ENCODE peak calls at places on chromosomes 3 and 15, in ten cellular contexts. Y is GM12878; N is activated gamma-delta T cell treated with Interleukin-2 at 50 U/mL for 16 hours; B is left colon; Q is hypothalamus; P is germinal center; J is SIG-M5; G is AG08396; K is NCI-H774; D is activated CD8-positive, alpha-beta memory T cell treated with anti-CD3 and anti-CD28 coated beads for 24 hours. X is an unnamed sample.
A peak's percentile ranks its signal among the peaks of the same experiment; 100 is the strongest.

GRCh38 chr3:27166888-27167287 is 202.3 kb downstream of the NEK10 start:
- DNase-seq in Y (no peak), N (no peak), B (no peak), Q (no peak), P (no peak), J (no peak), G (peak; percentile 82), K (no peak), D (no peak), X (peak; percentile 60)

GRCh38 chr15:63048986-63049665 is 6.6 kb downstream of the TPM1 start:
- DNase-seq in Y (no peak), N (peak; percentile 24), B (no peak), Q (peak; percentile 48), P (peak; percentile 20), J (no peak), G (no peak), K (no peak), D (peak; percentile 72), X (peak; percentile 83)

GRCh38 chr3:139225551-139225950 is 118.3 kb upstream of the MRPS22 start:
- DNase-seq in Y (no peak), N (no peak), B (no peak), Q (no peak), P (no peak), J (no peak), G (no peak), K (no peak), D (no peak), X (no peak)

GRCh38 chr3:39990532-39990931 is 181.1 kb downstream of the MYRIP start:
- DNase-seq in Y (peak; percentile 5), N (no peak), B (no peak), Q (no peak), P (peak; percentile 57), J (no peak), G (peak; percentile 30), K (peak; percentile 0), D (no peak), X (peak; percentile 80)

GRCh38 chr3:123048480-123049237 is 18.2 kb upstream of the PDIA5 start:
- DNase-seq in Y (no peak), N (no peak), B (no peak), Q (no peak), P (no peak), J (no peak), G (no peak), K (no peak), D (no peak), X (no peak)

GRCh38 chr3:72791132-72791531 is 57.1 kb downstream of the SHQ1 start:
- DNase-seq in Y (no peak), N (no peak), B (no peak), Q (no peak), P (no peak), J (no peak), G (no peak), K (no peak), D (no peak), X (peak; percentile 72)

GRCh38 chr15:34647569-34648334 is 64.3 kb upstream of the GOLGA8B start:
- DNase-seq in Y (no peak), N (no peak), B (no peak), Q (no peak), P (no peak), J (no peak), G (no peak), K (no peak), D (no peak), X (no peak)

GRCh38 chr15:99981839-99982658 is 248.8 kb upstream of the LYSMD4 start:
- DNase-seq in Y (no peak), N (no peak), B (no peak), Q (no peak), P (no peak), J (no peak), G (no peak), K (no peak), D (no peak), X (peak; percentile 68)

GRCh38 chr3:72938471-72939265 is 50.8 kb downstream of the GXYLT2 start:
- DNase-seq in Y (no peak), N (peak; percentile 9), B (no peak), Q (no peak), P (peak; percentile 59), J (peak; percentile 48), G (peak; percentile 84), K (no peak), D (no peak), X (peak; percentile 97)

GRCh38 chr3:172987268-172987667 is 153.8 kb downstream of the SPATA16 start:
- DNase-seq in Y (no peak), N (no peak), B (no peak), Q (no peak), P (no peak), J (no peak), G (no peak), K (no peak), D (no peak), X (peak; percentile 62)

GRCh38 chr3:57575966-57576610 is 20.0 kb downstream of the PDE12 start:
- DNase-seq in Y (no peak), N (no peak), B (no peak), Q (no peak), P (no peak), J (no peak), G (no peak), K (no peak), D (no peak), X (no peak)

GRCh38 chr15:38876211-38876610 is 311.6 kb upstream of the RASGRP1 start:
- DNase-seq in Y (no peak), N (no peak), B (no peak), Q (no peak), P (no peak), J (no peak), G (no peak), K (no peak), D (no peak), X (no peak)

GRCh38 chr15:89364341-89364740 is 29.7 kb upstream of the POLG start:
- DNase-seq in Y (no peak), N (no peak), B (no peak), Q (peak; percentile 35), P (no peak), J (peak; percentile 28), G (no peak), K (peak; percentile 75), D (no peak), X (no peak)

GRCh38 chr3:101200461-101200860 is 119.9 kb downstream of the IMPG2 start:
- DNase-seq in Y (no peak), N (no peak), B (no peak), Q (no peak), P (no peak), J (no peak), G (no peak), K (no peak), D (no peak), X (peak; percentile 44)

GRCh38 chr15:84582583-84583157 is 18.1 kb upstream of the ZSCAN2 start:
- DNase-seq in Y (no peak), N (no peak), B (no peak), Q (no peak), P (no peak), J (no peak), G (no peak), K (no peak), D (no peak), X (no peak)

GRCh38 chr3:63841704-63842103 is 21.9 kb downstream of the THOC7 start:
- DNase-seq in Y (no peak), N (no peak), B (no peak), Q (no peak), P (no peak), J (no peak), G (no peak), K (no peak), D (no peak), X (no peak)

GRCh38 chr3:190514163-190515153 is 573 bp downstream of the IL1RAP start:
- DNase-seq in Y (no peak), N (peak; percentile 10), B (peak; percentile 30), Q (peak; percentile 37), P (peak; percentile 11), J (no peak), G (peak; percentile 47), K (no peak), D (peak; percentile 68), X (peak; percentile 50)

GRCh38 chr3:120907659-120908029 is 361 bp upstream of the STXBP5L start:
- DNase-seq in Y (no peak), N (no peak), B (no peak), Q (no peak), P (no peak), J (no peak), G (no peak), K (no peak), D (no peak), X (no peak)

GRCh38 chr3:159672728-159673471 is 315.7 kb upstream of the IL12A start:
- DNase-seq in Y (no peak), N (no peak), B (no peak), Q (no peak), P (no peak), J (no peak), G (no peak), K (no peak), D (no peak), X (peak; percentile 37)

GRCh38 chr3:62703423-62704167 is 171.6 kb downstream of the CADPS start:
- DNase-seq in Y (no peak), N (no peak), B (no peak), Q (no peak), P (no peak), J (no peak), G (no peak), K (no peak), D (no peak), X (peak; percentile 78)

GRCh38 chr15:84797801-84798200 is 19.4 kb upstream of the ALPK3 start:
- DNase-seq in Y (no peak), N (no peak), B (no peak), Q (no peak), P (no peak), J (no peak), G (no peak), K (no peak), D (no peak), X (no peak)

GRCh38 chr3:184156522-184156955 is 1.4 kb downstream of the DVL3 start:
- DNase-seq in Y (no peak), N (no peak), B (peak; percentile 51), Q (peak; percentile 54), P (no peak), J (no peak), G (peak; percentile 59), K (no peak), D (no peak), X (peak; percentile 35)

X was measured in mesendoderm.